ENCODE peak calls at places on chromosomes 2 and 18, in nine cellular contexts. J is fibroblast of lung, O is psoas muscle, V is MCF 10A, G is astrocyte, A is endothelial cell, Z is neural progenitor cell, U is uterus, Y is upper lobe of right lung. Q is an unnamed sample.

GRCh38 chr18:12857215-12857924 is 26.7 kb downstream of the PTPN2 start:
- DNase-seq in J (no peak), O (no peak), V (no peak), G (no peak), A (no peak), Z (no peak), U (no peak), Y (no peak), Q (no peak)

GRCh38 chr2:241739177-241739576 is 4.7 kb downstream of the D2HGDH start:
- DNase-seq in J (no peak), O (no peak), V (no peak), G (no peak), A (no peak), Z (no peak), U (no peak), Y (no peak), Q (no peak)

GRCh38 chr2:231243883-231244282 is 45.5 kb downstream of the ARMC9 start:
- DNase-seq in J (no peak), O (no peak), V (no peak), G (no peak), A (no peak), Z (no peak), U (no peak), Y (no peak), Q (no peak)

GRCh38 chr2:181917378-181917735 is 25.8 kb downstream of the ITPRID2 start:
- DNase-seq in J (peak; percentile 14), O (no peak), V (no peak), G (no peak), A (no peak), Z (no peak), U (no peak), Y (no peak), Q (no peak)

GRCh38 chr18:9661564-9661963 is 46.5 kb upstream of the RAB31 start:
- DNase-seq in J (no peak), O (no peak), V (peak; percentile 36), G (no peak), A (no peak), Z (no peak), U (no peak), Y (no peak), Q (no peak)

GRCh38 chr2:234107861-234108260 is 57.4 kb downstream of the SPP2 start:
- DNase-seq in J (peak; percentile 44), O (no peak), V (no peak), G (no peak), A (no peak), Z (no peak), U (no peak), Y (no peak), Q (no peak)

GRCh38 chr18:8798996-8799395 is 93.6 kb downstream of the MTCL1 start:
- DNase-seq in J (no peak), O (peak; percentile 35), V (peak; percentile 20), G (no peak), A (no peak), Z (no peak), U (no peak), Y (no peak), Q (no peak)

GRCh38 chr2:143564419-143564818 is 435.2 kb downstream of the ARHGAP15 start:
- DNase-seq in J (no peak), O (no peak), V (no peak), G (no peak), A (no peak), Z (no peak), U (no peak), Y (no peak), Q (no peak)

GRCh38 chr2:80454628-80455027 is 150.1 kb upstream of the LRRTM1 start:
- DNase-seq in J (no peak), O (peak; percentile 14), V (no peak), G (no peak), A (no peak), Z (no peak), U (no peak), Y (peak; percentile 54), Q (no peak)

GRCh38 chr2:28601612-28602011 is 105.8 kb downstream of the PLB1 start:
- DNase-seq in J (no peak), O (no peak), V (no peak), G (no peak), A (no peak), Z (no peak), U (no peak), Y (no peak), Q (peak; percentile 78)

GRCh38 chr2:232447091-232447620 is 8.8 kb upstream of the ALPI start:
- DNase-seq in J (no peak), O (no peak), V (no peak), G (no peak), A (no peak), Z (no peak), U (no peak), Y (no peak), Q (no peak)

GRCh38 chr2:183025993-183026392 is 12.3 kb downstream of the NCKAP1 start:
- DNase-seq in J (no peak), O (no peak), V (no peak), G (no peak), A (no peak), Z (no peak), U (no peak), Y (no peak), Q (no peak)

GRCh38 chr2:18998492-18998891 is 359.9 kb downstream of the OSR1 start:
- DNase-seq in J (no peak), O (no peak), V (no peak), G (no peak), A (no peak), Z (no peak), U (no peak), Y (no peak), Q (no peak)

GRCh38 chr2:45432406-45432805 is 178.7 kb downstream of the SRBD1 start:
- DNase-seq in J (no peak), O (no peak), V (peak; percentile 81), G (no peak), A (no peak), Z (no peak), U (no peak), Y (no peak), Q (no peak)

GRCh38 chr2:147844691-147845607 is at the start of gene ACVR2A:
- DNase-seq in J (peak; percentile 47), O (peak; percentile 17), V (peak; percentile 57), G (peak; percentile 39), A (peak; percentile 52), Z (peak; percentile 83), U (peak; percentile 31), Y (peak; percentile 72), Q (no peak)

GRCh38 chr2:147846382-147847081 is 1.7 kb downstream of the ACVR2A start:
- DNase-seq in J (peak; percentile 12), O (no peak), V (peak; percentile 23), G (no peak), A (no peak), Z (no peak), U (no peak), Y (no peak), Q (no peak)

GRCh38 chr2:147845608-147846002 is 776 bp downstream of the ACVR2A start:
- DNase-seq in J (peak; percentile 40), O (no peak), V (peak; percentile 31), G (peak; percentile 37), A (no peak), Z (no peak), U (no peak), Y (no peak), Q (no peak)

GRCh38 chr2:147843421-147843863 is 1.4 kb upstream of the ACVR2A start:
- DNase-seq in J (no peak), O (no peak), V (no peak), G (no peak), A (no peak), Z (no peak), U (no peak), Y (no peak), Q (no peak)

GRCh38 chr2:147843864-147844690 is 752 bp upstream of the ACVR2A start:
- DNase-seq in J (peak; percentile 88), O (peak; percentile 95), V (peak; percentile 86), G (peak; percentile 79), A (peak; percentile 91), Z (peak; percentile 97), U (peak; percentile 93), Y (peak; percentile 97), Q (peak; percentile 86)
- TF ChIP-seq CTCF in J (peak; percentile 36), O (peak; percentile 8), V (no peak), G (no peak), A (no peak), Z (peak; percentile 30), U (peak; percentile 24), Y (peak; percentile 35), Q (no peak)

GRCh38 chr2:170815746-170816498 is 765 bp upstream of the GAD1 start:
- DNase-seq in J (peak; percentile 35), O (peak; percentile 51), V (peak; percentile 72), G (peak; percentile 16), A (peak; percentile 89), Z (peak; percentile 94), U (peak; percentile 61), Y (peak; percentile 74), Q (no peak)
- TF ChIP-seq CTCF in J (peak; percentile 63), O (peak; percentile 68), V (peak; percentile 87), G (peak; percentile 46), A (peak; percentile 84), Z (peak; percentile 94), U (peak; percentile 68), Y (peak; percentile 69), Q (peak; percentile 71)

GRCh38 chr2:158893057-158893456 is 75.4 kb upstream of the TANC1 start:
- DNase-seq in J (peak; percentile 71), O (no peak), V (peak; percentile 91), G (peak; percentile 65), A (no peak), Z (no peak), U (no peak), Y (no peak), Q (no peak)

GRCh38 chr2:158890296-158890905 is 78.0 kb upstream of the TANC1 start:
- DNase-seq in J (peak; percentile 49), O (no peak), V (no peak), G (no peak), A (no peak), Z (no peak), U (no peak), Y (no peak), Q (no peak)

GRCh38 chr2:158894078-158894477 is 74.4 kb upstream of the TANC1 start:
- DNase-seq in J (peak; percentile 97), O (no peak), V (peak; percentile 87), G (peak; percentile 97), A (no peak), Z (no peak), U (no peak), Y (no peak), Q (no peak)

GRCh38 chr2:158893474-158893873 is 75.0 kb upstream of the TANC1 start:
- DNase-seq in J (no peak), O (no peak), V (no peak), G (no peak), A (no peak), Z (no peak), U (no peak), Y (no peak), Q (no peak)

GRCh38 chr2:158889135-158889853 is 79.1 kb upstream of the TANC1 start:
- DNase-seq in J (peak; percentile 33), O (no peak), V (peak; percentile 78), G (peak; percentile 29), A (no peak), Z (no peak), U (no peak), Y (no peak), Q (no peak)
- TF ChIP-seq CTCF in J (no peak), O (no peak), V (no peak), G (no peak), A (no peak), Z (no peak), U (no peak), Y (no peak), Q (no peak)

DNA sequence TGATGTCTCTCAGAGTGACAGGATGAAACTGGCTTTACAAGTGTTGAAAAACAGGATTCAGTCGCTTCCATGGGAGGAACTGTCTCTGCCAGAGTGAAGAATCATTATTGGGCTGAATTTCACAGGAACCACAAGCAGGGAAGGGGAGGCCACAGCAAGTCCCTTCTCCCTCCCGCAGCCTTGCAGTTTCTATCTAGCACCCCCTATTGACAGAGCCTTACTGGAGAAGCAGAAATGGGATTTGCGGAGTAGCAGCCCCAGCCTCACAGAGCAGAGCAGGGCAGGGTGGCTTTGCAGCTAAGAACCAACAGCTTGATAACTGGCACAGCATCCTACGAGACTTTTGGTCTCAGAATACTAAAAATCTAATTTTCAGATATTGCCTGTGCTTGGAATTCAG is 33.3 kb upstream of the RMP24 start:
- DNase-seq in J (no peak), O (no peak), V (no peak), G (no peak), A (peak; percentile 35), Z (peak; percentile 62), U (no peak), Y (no peak), Q (no peak)
- TF ChIP-seq CTCF in J (peak; percentile 27), O (no peak), V (no peak), G (no peak), A (peak; percentile 15), Z (peak; percentile 63), U (no peak), Y (peak; percentile 22), Q (peak; percentile 16)